ENCODE peak calls at places on chromosomes 5 and 9, in four cellular contexts. H is endothelial cell of umbilical vein, A is IMR-90, Q is K562. S is an unnamed sample. For H3K9me1, the result is how much of the 10 kb centered on the place peaks cover.

GRCh38 chr5:126053630-126054029 is 369.6 kb upstream of the GRAMD2B start:
- DNase-seq in A (no peak), H (no peak), Q (no peak), S (no peak)

GRCh38 chr9:91360551-91361293 is 996 bp downstream of the AUH start:
- DNase-seq in A (no peak), H (peak), Q (no peak), S (no peak)

GRCh38 chr9:124498499-124499146 is 8.6 kb downstream of the NR5A1 start:
- DNase-seq in H (no peak), A (no peak), Q (no peak), S (no peak)

GRCh38 chr9:129141066-129142041 is 30.1 kb downstream of the PTPA start:
- DNase-seq in A (peak), Q (no peak), H (peak), S (no peak)

GRCh38 chr9:77284616-77285015 is 107.3 kb downstream of the VPS13A start:
- DNase-seq in H (no peak), Q (no peak), A (no peak), S (no peak)

GRCh38 chr5:1752881-1753280 is 46.8 kb downstream of the MRPL36 start:
- DNase-seq in H (no peak), A (no peak), Q (no peak), S (no peak)

GRCh38 chr5:153903321-153903720 is 135.4 kb downstream of the FAM114A2 start:
- DNase-seq in A (no peak), Q (no peak), H (no peak), S (no peak)

GRCh38 chr5:71658916-71659661 is 60.0 kb upstream of the CARTPT start:
- DNase-seq in Q (peak), A (no peak), H (peak), S (no peak)

GRCh38 chr5:93607367-93608258 is 24.6 kb downstream of the NR2F1 start:
- DNase-seq in H (peak), A (peak), Q (no peak), S (no peak)

GRCh38 chr9:27478322-27478721 is 45.8 kb upstream of the IFNK start:
- DNase-seq in Q (no peak), H (no peak), A (no peak), S (no peak)

GRCh38 chr5:15763754-15764153 is 263.8 kb downstream of the FBXL7 start:
- DNase-seq in H (no peak), A (peak), Q (no peak), S (no peak)

GRCh38 chr5:93280518-93280917 is 300.5 kb downstream of the NR2F1-AS1 start:
- DNase-seq in A (no peak), H (peak), Q (no peak), S (no peak)

GRCh38 chr5:57442080-57442839 is 40.4 kb downstream of the ACTBL2 start:
- DNase-seq in A (peak), H (peak), Q (peak), S (peak)

GRCh38 chr9:136249881-136250559 is 4.4 kb upstream of the QSOX2 start:
- DNase-seq in Q (peak), H (no peak), A (no peak), S (no peak)

GRCh38 chr9:33159760-33160127 is 7.4 kb downstream of the B4GALT1 start:
- DNase-seq in A (peak), Q (no peak), H (peak), S (no peak)

GRCh38 chr5:145531038-145531734 is 304.0 kb downstream of the PRELID2 start:
- DNase-seq in Q (no peak), H (peak), A (peak), S (peak)

GRCh38 chr9:91486699-91487497 is 63.3 kb upstream of the NFIL3 start:
- DNase-seq in A (peak), H (no peak), Q (no peak), S (no peak)

GRCh38 chr5:77367733-77368132 is 124.4 kb downstream of the WDR41 start:
- DNase-seq in Q (no peak), A (peak), H (no peak), S (no peak)

GRCh38 chr5:2614571-2614970 is 136.9 kb downstream of the IRX2 start:
- DNase-seq in H (no peak), Q (no peak), A (no peak), S (no peak)

GRCh38 chr9:126985870-126986498 is 71.4 kb downstream of the RALGPS1 start:
- DNase-seq in A (peak), H (peak), Q (no peak), S (peak)

GRCh38 chr5:29879401-29879800 is 1314.1 kb upstream of the CDH6 start:
- DNase-seq in H (no peak), Q (no peak), A (no peak), S (no peak)

GRCh38 chr9:129609486-129610192 is 11.3 kb downstream of the C9orf50 start:
- DNase-seq in H (no peak), A (no peak), Q (peak), S (no peak)

GRCh38 chr5:102152906-102153787 is 142.9 kb downstream of the SLCO4C1 start:
- DNase-seq in A (no peak), H (no peak), Q (peak), S (no peak)

GRCh38 chr5:68246802-68247201 is 31.2 kb downstream of the PIK3R1 start:
- DNase-seq in Q (no peak), H (no peak), A (no peak), S (no peak)

GRCh38 chr9:134689320-134690181 is 47.9 kb downstream of the COL5A1 start:
- DNase-seq in A (peak), Q (peak), H (peak), S (no peak)

GRCh38 chr5:136001531-136001930 is 27.3 kb upstream of the TGFBI start:
- DNase-seq in Q (no peak), H (no peak), A (peak), S (no peak)

GRCh38 chr9:78235771-78236510 is at the start of gene CEP78:
- DNase-seq in Q (peak), A (peak), H (peak), S (peak)

GRCh38 chr9:92781902-92782301 is 17.3 kb upstream of the BICD2 start:
- DNase-seq in H (no peak), A (no peak), Q (no peak), S (no peak)

GRCh38 chr5:172860520-172861443 is 26.7 kb downstream of the ERGIC1 start:
- DNase-seq in A (peak), Q (no peak), H (peak), S (peak)

GRCh38 chr5:34630596-34630995 is 25.5 kb upstream of the RAI14 start:
- DNase-seq in H (no peak), A (no peak), Q (no peak), S (no peak)

GRCh38 chr5:77157732-77158532 is 52.5 kb upstream of the PDE8B start:
- DNase-seq in H (no peak), A (no peak), Q (no peak), S (no peak)

GRCh38 chr9:137756045-137756744 is 121.4 kb upstream of the CACNA1B start:
- DNase-seq in H (no peak), A (peak), Q (no peak), S (no peak)

GRCh38 chr5:153496835-153497234 is 6.4 kb downstream of the GRIA1 start:
- DNase-seq in A (peak), H (peak), Q (peak), S (no peak)

DNA sequence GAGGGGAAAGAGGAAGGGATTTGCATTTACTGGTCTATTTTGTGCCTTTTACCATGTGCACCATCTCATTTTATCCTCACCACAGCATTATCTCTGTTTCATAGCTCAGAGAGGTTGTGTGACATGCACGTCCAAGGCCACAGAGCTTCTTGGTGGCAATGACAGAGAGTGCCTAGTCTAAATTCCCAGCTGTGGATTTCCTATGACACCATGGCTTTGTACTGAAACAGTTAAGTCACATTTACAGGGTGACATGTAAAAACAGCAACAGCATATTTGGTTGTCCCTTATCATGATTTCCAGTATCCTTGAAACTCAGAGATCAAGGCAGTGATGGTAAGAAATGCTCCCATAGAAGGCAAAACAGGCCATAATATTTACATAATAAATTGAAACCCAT is 268.8 kb downstream of the AOPEP start:
- DNase-seq in Q (no peak), A (no peak), H (no peak), S (no peak)
- H3K27ac ChIP-seq in Q (no peak), A (peak), H (no peak), S (no peak)

DNA sequence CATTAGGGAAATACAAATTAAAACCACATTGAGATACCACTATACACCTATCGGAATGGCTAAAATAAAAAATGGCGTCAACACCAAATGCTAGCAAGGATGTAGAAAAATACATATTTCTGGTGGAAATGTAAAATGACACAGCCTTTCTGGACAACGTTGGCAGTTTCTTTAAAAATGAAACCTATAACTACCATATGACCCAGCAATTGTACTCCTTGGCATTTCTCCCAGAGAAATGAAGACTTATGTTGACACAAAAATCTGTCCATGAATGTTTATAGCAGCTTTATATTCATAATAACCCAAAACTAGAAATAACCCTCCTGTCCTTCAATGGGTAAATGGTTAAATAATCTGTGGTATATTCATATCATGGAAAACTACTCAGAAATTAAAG is 188.7 kb upstream of the RAD23B start:
- DNase-seq in A (no peak), Q (no peak), H (no peak), S (no peak)
- H3K9me1 ChIP-seq in A (under half), Q (under half), H (under half), S (under half)

DNA sequence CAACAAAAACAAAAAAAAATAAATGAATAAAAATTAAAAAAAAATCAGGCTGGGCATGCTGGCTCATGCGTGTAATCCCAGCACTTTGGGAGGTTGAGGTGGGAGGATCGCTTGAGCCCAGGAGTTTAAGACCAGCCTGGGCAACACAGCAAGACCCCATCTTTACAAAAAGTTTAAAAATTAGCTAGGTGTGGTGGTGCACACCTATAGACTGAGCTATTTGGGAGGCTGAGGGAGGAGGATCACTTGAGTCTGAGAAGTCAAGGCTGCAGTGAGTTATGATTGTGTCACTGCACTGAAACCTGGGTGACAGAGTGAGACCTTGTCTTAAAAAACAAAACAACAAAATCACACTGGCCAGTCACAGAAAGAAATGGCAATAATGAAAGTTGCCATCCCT is 3.4 kb upstream of the CNTRL start:
- DNase-seq in A (no peak), H (no peak), Q (no peak), S (no peak)
- H3K27ac ChIP-seq in A (peak), H (peak), Q (no peak), S (no peak)

GRCh38 chr5:168899264-168899663 is 320.1 kb upstream of the PANK3 start:
- DNase-seq in A (no peak), Q (no peak), H (no peak), S (no peak)
- H3K9me1 ChIP-seq in A (under half), Q (under half), H (under half), S (under half)

GRCh38 chr5:128538249-128539037 is 398 bp upstream of the FBN2 start:
- DNase-seq in H (peak), Q (no peak), A (peak), S (peak)
- H3K27ac ChIP-seq in H (peak), Q (no peak), A (peak), S (peak)

DNA sequence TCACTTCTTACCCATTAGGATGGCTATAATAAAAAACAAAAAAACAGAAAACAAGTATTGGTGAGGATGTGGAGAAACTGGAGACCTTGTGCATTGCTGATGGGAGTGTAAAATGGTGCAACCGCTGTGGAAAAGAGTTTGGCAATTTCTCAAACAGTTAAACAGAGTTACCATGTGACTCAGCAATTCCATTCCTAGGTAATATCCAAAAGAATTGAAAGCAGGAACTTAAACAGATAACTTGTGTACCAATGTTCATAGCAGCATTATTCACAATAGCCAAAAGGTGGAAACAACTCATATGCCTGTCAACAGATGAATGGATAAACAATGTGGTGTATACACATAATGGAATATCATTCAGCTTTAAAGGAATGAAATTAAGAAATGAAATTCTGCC is 28.9 kb downstream of the DCP2 start:
- DNase-seq in A (peak), H (no peak), Q (no peak), S (no peak)
- H3K9me1 ChIP-seq in A (under half), H (under half), Q (under half), S (under half)

DNA sequence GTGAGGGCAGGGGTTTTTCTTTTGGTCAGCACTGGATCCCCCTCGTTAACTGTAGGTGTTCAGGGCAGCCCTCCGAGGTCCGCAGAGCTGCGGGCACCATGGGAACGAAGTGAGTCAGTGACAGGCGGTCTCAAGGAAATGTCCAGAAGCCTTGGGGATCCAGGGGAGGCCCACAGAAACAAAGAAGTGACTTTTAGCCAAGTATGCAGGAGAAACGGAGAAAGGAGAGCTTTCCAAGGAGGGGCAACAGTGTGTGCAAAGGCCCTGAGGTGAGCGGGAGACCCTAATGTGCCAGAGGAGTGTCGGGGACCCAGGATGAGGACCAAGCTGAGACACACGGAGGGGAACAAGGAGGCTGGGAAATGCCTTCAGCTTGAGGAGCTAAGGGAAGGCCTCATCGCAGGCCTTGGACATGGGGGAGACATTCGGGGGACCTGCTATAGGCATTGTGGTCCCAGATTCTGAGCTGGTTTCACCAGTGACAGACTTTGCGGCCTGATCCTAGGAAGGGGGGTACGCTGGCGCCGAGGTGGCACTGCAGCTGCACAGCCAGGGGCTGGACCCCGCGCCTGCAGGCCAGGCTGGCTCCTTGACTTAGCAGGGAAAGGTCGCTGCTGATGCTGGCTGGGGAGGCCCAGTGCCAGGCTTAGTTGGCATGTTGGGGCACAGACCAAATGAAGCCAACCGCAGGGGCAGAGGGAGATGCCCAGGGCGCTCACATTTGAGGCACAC is 3.3 kb downstream of the LTC4S start:
- DNase-seq in H (no peak), A (no peak), Q (no peak), S (no peak)
- H3K27ac ChIP-seq in H (no peak), A (no peak), Q (no peak), S (no peak)

DNA sequence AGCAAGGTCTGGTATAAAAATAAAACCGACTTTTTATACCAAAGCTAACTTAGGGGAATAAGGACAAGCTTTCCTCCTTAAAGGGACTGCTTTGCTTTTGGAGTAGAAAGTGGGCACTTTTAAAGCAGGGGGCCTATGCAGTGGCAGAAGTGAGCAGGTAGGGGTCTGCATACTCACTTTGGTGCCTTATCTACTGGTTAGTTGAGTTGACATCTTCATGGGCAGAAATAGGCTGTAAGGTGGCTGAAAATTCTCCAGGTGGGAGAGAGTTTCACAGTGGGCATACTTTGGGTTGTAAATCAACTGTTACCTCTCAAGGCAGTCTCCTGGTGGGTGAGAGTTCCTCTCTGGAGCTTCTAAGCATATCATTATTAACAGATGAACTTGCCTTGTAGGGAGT is 24.8 kb downstream of the OSMR start:
- DNase-seq in A (no peak), H (no peak), Q (no peak), S (no peak)
- H3K9me1 ChIP-seq in A (under half), H (under half), Q (under half), S (under half)

GRCh38 chr5:154940772-154941620 is at the start of gene MRPL22:
- DNase-seq in A (peak), H (peak), Q (peak), S (peak)

GRCh38 chr5:154937186-154937717 is 759 bp downstream of the GEMIN5 start:
- DNase-seq in A (peak), H (no peak), Q (no peak), S (no peak)

GRCh38 chr5:154943527-154943926 is 2.7 kb downstream of the MRPL22 start:
- DNase-seq in Q (no peak), A (no peak), H (no peak), S (no peak)

GRCh38 chr5:154937718-154938466 is at the start of gene GEMIN5:
- DNase-seq in H (peak), A (peak), Q (peak), S (peak)

DNA sequence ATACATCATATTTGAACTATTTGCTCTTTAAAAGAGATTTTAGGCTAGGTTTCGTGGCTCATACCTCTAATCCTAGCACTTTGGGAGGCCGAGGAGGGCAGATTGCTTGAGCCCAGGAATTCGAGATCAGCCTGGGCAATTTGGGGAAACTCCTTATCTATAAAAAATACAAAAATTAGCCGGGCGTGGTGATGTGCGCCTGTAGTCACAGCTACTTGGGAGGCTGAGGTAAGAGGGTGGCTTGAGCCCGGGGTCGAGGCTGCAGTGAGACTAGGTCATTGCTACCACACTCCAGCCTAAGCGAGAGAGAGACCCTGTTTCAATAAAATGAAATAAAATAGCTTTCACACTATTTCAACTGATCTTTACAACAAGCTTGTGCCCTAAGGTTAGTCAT is 500 bp upstream of the MRPL22 start:
- DNase-seq in Q (no peak), H (no peak), A (no peak), S (no peak)
- H3K27ac ChIP-seq in Q (peak), H (peak), A (no peak), S (peak)

DNA sequence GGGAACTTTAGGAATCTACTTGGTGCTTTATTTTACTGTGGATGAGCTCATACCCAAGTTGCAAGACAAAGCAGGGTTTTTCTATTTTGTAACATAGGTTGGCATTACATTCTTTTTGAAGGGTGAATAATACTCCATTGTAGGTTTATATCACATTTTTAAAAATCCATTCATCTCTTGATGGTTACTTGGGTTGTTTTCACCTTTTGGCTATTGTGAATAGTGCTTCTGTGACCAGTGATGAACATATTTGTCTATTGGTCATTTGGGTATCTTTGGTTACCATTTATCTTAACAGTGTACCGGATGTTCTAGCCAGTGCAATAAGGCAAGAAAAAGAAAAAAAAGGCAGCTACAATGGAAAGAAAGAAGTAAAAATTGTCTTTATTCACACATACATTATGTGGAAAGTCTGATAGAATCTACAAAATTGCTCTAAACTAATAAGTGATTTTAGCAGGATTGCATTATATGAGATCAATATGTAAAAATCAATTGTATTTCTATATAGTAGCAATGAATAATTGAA is 40.0 kb downstream of the DENND4C start:
- DNase-seq in Q (no peak), H (no peak), A (no peak), S (no peak)
- H3K9me1 ChIP-seq in Q (under half), H (under half), A (under half), S (under half)

S was measured in keratinocyte.